ENCODE peak calls at places on chromosomes 16 and 17, in five cellular contexts. One of them, this sample, is unnamed.

GRCh38 chr17:68605914-68606313 is 4.7 kb upstream of the FAM20A start:
- DNase-seq in GM12878: no peak
- DNase-seq in K562: no peak
- DNase-seq in HepG2: no peak
- DNase-seq in H1: no peak
- DNase-seq in this sample: no peak

GRCh38 chr16:75044800-75045361 is 46.1 kb downstream of the ZNRF1 start:
- DNase-seq in K562: no peak
- DNase-seq in HepG2: no peak
- DNase-seq in H1: no peak
- DNase-seq in GM12878: no peak
- DNase-seq in this sample: no peak

GRCh38 chr16:27346818-27347217 is 33.0 kb downstream of the IL4R start:
- DNase-seq in H1: no peak
- DNase-seq in GM12878: no peak
- DNase-seq in HepG2: no peak
- DNase-seq in K562: no peak
- DNase-seq in this sample: no peak

GRCh38 chr17:74201250-74201649 is 2.2 kb upstream of the RPL38 start:
- DNase-seq in H1: no peak
- DNase-seq in GM12878: no peak
- DNase-seq in K562: peak
- DNase-seq in HepG2: no peak
- DNase-seq in this sample: no peak

GRCh38 chr16:87647431-87648185 is 45.3 kb downstream of the JPH3 start:
- DNase-seq in K562: no peak
- DNase-seq in HepG2: no peak
- DNase-seq in GM12878: no peak
- DNase-seq in H1: no peak
- DNase-seq in this sample: no peak

GRCh38 chr17:80152057-80152831 is 5.3 kb upstream of the EIF4A3 start:
- DNase-seq in K562: peak
- DNase-seq in H1: no peak
- DNase-seq in GM12878: no peak
- DNase-seq in HepG2: no peak
- DNase-seq in this sample: no peak

GRCh38 chr16:57235128-57236092 is 9.6 kb upstream of the ARL2BP start:
- DNase-seq in K562: peak
- DNase-seq in GM12878: no peak
- DNase-seq in HepG2: peak
- DNase-seq in H1: no peak
- DNase-seq in this sample: no peak

GRCh38 chr16:14436410-14436955 is 193.6 kb downstream of the PARN start:
- DNase-seq in H1: no peak
- DNase-seq in HepG2: no peak
- DNase-seq in K562: no peak
- DNase-seq in GM12878: no peak
- DNase-seq in this sample: no peak

GRCh38 chr17:79033741-79034501 is 10.0 kb downstream of the C1QTNF1 start:
- DNase-seq in GM12878: no peak
- DNase-seq in H1: no peak
- DNase-seq in K562: no peak
- DNase-seq in HepG2: no peak
- DNase-seq in this sample: no peak

GRCh38 chr16:70563571-70563970 is 40.0 kb downstream of the SF3B3 start:
- DNase-seq in HepG2: peak
- DNase-seq in GM12878: no peak
- DNase-seq in H1: no peak
- DNase-seq in K562: no peak
- DNase-seq in this sample: no peak

GRCh38 chr16:27678955-27679354 is 129.0 kb downstream of the KATNIP start:
- DNase-seq in H1: no peak
- DNase-seq in GM12878: no peak
- DNase-seq in K562: no peak
- DNase-seq in HepG2: no peak
- DNase-seq in this sample: no peak

GRCh38 chr16:76665571-76666275 is 388.5 kb downstream of the CNTNAP4 start:
- DNase-seq in HepG2: no peak
- DNase-seq in H1: no peak
- DNase-seq in GM12878: no peak
- DNase-seq in K562: no peak
- DNase-seq in this sample: no peak

GRCh38 chr17:76204277-76204676 is 36.0 kb downstream of the RNF157 start:
- DNase-seq in K562: no peak
- DNase-seq in HepG2: peak
- DNase-seq in H1: no peak
- DNase-seq in GM12878: no peak
- DNase-seq in this sample: no peak

GRCh38 chr16:31273676-31274075 is 13.9 kb downstream of the ITGAM start:
- DNase-seq in K562: no peak
- DNase-seq in GM12878: no peak
- DNase-seq in HepG2: no peak
- DNase-seq in H1: no peak
- DNase-seq in this sample: no peak

GRCh38 chr16:80620656-80621605 is 80.1 kb downstream of the DYNLRB2 start:
- DNase-seq in K562: no peak
- DNase-seq in GM12878: no peak
- DNase-seq in HepG2: no peak
- DNase-seq in H1: no peak
- DNase-seq in this sample: no peak

GRCh38 chr16:81786321-81786720 is 7.2 kb downstream of the PLCG2 start:
- DNase-seq in K562: no peak
- DNase-seq in GM12878: no peak
- DNase-seq in HepG2: no peak
- DNase-seq in H1: no peak
- DNase-seq in this sample: no peak

GRCh38 chr17:40828454-40829039 is 6.1 kb upstream of the KRT10 start:
- DNase-seq in HepG2: no peak
- DNase-seq in H1: no peak
- DNase-seq in K562: no peak
- DNase-seq in GM12878: no peak
- DNase-seq in this sample: no peak

GRCh38 chr17:8935194-8935593 is 30.3 kb downstream of the PIK3R5 start:
- DNase-seq in HepG2: no peak
- DNase-seq in GM12878: no peak
- DNase-seq in H1: no peak
- DNase-seq in K562: no peak
- DNase-seq in this sample: no peak

GRCh38 chr17:6064855-6065254 is 5.3 kb upstream of the WSCD1 start:
- DNase-seq in HepG2: no peak
- DNase-seq in H1: no peak
- DNase-seq in GM12878: no peak
- DNase-seq in K562: no peak
- DNase-seq in this sample: no peak

GRCh38 chr17:77490361-77491183 is 349.8 kb downstream of the SEC14L1 start:
- DNase-seq in H1: no peak
- DNase-seq in GM12878: no peak
- DNase-seq in HepG2: no peak
- DNase-seq in K562: no peak
- DNase-seq in this sample: no peak

GRCh38 chr16:10827691-10828341 is 9.2 kb upstream of the TVP23A start:
- DNase-seq in HepG2: no peak
- DNase-seq in GM12878: no peak
- DNase-seq in H1: no peak
- DNase-seq in K562: no peak
- DNase-seq in this sample: no peak

GRCh38 chr16:1309888-1310831 is 724 bp downstream of the UBE2I start:
- DNase-seq in H1: no peak
- DNase-seq in HepG2: no peak
- DNase-seq in GM12878: no peak
- DNase-seq in K562: peak
- DNase-seq in this sample: no peak

GRCh38 chr16:83002351-83003334 is 375.9 kb downstream of the CDH13 start:
- DNase-seq in GM12878: no peak
- DNase-seq in HepG2: no peak
- DNase-seq in H1: no peak
- DNase-seq in K562: no peak
- DNase-seq in this sample: no peak

GRCh38 chr16:77273-77806 is 685 bp upstream of the MPG start:
- DNase-seq in HepG2: peak
- DNase-seq in H1: no peak
- DNase-seq in K562: peak
- DNase-seq in GM12878: no peak
- DNase-seq in this sample: no peak

GRCh38 chr16:70493863-70494770 is 29.2 kb downstream of the COG4 start:
- DNase-seq in K562: peak
- DNase-seq in GM12878: no peak
- DNase-seq in H1: no peak
- DNase-seq in HepG2: no peak
- DNase-seq in this sample: no peak

GRCh38 chr16:57818377-57819055 is 16.2 kb upstream of the KIFC3 start:
- DNase-seq in GM12878: no peak
- DNase-seq in K562: no peak
- DNase-seq in HepG2: no peak
- DNase-seq in H1: no peak
- DNase-seq in this sample: no peak

GRCh38 chr16:87086156-87086555 is 231.0 kb downstream of the C16orf95 start:
- DNase-seq in H1: no peak
- DNase-seq in GM12878: no peak
- DNase-seq in K562: no peak
- DNase-seq in HepG2: no peak
- DNase-seq in this sample: no peak

GRCh38 chr16:50501986-50502615 is 46.1 kb upstream of the NKD1 start:
- DNase-seq in H1: no peak
- DNase-seq in GM12878: no peak
- DNase-seq in HepG2: no peak
- DNase-seq in K562: no peak
- DNase-seq in this sample: no peak

DNA sequence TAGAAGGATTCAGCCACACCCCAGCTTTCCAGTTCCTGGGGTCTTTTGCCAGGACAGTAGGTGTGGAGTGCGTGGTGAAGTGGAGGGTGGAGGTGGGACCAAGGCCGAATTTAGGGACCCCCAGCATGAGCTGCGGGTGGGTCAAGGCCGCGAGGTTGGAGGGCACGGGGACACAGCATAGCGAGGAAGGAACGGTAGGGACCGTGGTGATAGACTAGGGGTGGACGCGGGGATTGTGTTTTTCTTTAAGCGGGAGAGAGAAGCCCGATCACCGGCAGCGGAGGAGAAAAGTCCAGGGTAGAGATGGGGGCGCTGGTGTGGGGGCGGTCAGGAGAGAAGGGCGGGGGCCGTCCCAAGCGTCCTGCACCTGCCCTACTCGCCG is 261 bp upstream of the B4GALNT2 start:
- DNase-seq in K562: no peak
- DNase-seq in HepG2: no peak
- DNase-seq in H1: no peak
- DNase-seq in GM12878: no peak
- DNase-seq in this sample: no peak
- H3K4me3 ChIP-seq in K562: no peak
- H3K4me3 ChIP-seq in HepG2: peak
- H3K4me3 ChIP-seq in H1: peak
- H3K4me3 ChIP-seq in GM12878: no peak
- H3K4me3 ChIP-seq in this sample: no peak

DNA sequence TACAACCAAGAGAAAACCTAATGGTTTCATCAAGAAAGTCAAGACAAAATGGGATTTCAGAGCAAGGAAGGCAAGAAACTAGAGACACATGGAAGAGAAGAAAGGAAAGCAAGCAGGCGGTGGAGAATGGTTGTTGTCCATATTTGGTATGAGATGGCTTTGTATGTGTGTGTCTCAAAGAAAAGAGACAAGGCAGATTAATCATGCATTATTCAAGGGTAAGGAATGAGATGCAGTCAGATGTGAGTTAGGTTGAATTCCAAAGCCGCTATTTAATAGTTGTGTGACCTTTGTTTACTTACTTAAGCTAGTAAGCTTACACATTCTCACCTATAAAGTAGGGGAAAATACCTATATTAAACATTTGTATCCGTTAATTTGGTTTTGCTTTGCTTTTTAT is 1029.6 kb downstream of the CDH11 start:
- DNase-seq in HepG2: no peak
- DNase-seq in GM12878: no peak
- DNase-seq in H1: no peak
- DNase-seq in K562: no peak
- DNase-seq in this sample: no peak
- TF ChIP-seq ZNF274 in HepG2: no peak
- TF ChIP-seq ZNF274 in GM12878: no peak
- TF ChIP-seq ZNF274 in H1: no peak
- TF ChIP-seq ZNF274 in K562: no peak
- TF ChIP-seq ZNF274 in this sample: no peak

GRCh38 chr17:63988741-63989621 is 9.2 kb upstream of the PRR29 start:
- DNase-seq in HepG2: no peak
- DNase-seq in K562: no peak
- DNase-seq in GM12878: no peak
- DNase-seq in H1: no peak
- DNase-seq in this sample: no peak
- TF ChIP-seq CEBPB in HepG2: no peak
- TF ChIP-seq CEBPB in K562: no peak
- TF ChIP-seq CEBPB in GM12878: no peak
- TF ChIP-seq CEBPB in H1: no peak
- TF ChIP-seq CEBPB in this sample: no peak

DNA sequence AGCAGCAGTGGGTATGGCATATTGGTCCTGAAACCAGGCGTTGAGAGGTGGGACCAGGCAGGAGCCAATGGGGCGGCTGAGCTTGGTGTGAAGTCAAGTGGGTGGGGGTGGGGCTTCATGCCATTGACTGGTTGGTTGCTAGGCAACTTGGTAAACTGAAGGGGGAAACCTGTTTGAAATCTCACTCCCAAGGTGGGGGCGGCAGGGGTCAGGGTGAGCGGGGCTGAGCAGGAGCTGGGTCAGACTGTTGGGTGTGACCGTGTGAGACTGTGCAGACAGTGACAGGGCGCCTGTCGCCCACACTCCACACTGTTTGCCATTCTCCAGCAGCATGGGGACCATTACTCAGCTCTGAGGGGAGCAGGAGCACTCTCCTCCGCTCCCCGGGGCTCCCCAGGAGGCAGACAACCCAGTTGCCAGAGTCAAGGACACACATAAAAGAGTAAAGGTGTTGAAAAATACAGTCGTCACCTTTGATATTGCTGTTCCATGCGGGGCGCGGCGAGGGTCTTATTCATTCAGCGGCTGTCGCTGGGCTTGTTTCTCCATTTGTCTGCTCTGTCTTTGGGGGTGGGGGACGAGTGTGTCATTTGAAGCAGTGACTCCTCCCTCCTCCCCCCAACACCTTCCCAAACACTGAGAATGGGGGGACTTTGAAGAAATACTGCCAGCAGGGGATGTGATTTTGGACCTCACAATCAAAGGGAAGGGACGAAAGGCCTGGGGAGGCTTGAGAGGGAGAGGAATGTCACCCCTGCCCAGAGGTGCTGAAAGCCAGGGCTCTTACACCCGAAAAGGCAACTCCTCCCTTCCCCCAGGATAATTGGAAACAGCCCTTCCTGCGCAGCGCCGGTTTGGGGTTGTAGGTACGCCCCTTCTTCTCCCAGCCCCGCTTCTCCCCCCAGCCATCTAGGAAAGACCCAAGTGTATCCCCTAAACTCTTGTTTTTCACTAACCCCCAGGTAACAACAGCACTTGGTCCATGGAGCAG is 1.1 kb upstream of the EFNB3 start:
- DNase-seq in HepG2: peak
- DNase-seq in K562: peak
- DNase-seq in GM12878: no peak
- DNase-seq in H1: peak
- DNase-seq in this sample: no peak
- H3K4me3 ChIP-seq in HepG2: no peak
- H3K4me3 ChIP-seq in K562: no peak
- H3K4me3 ChIP-seq in GM12878: no peak
- H3K4me3 ChIP-seq in H1: peak
- H3K4me3 ChIP-seq in this sample: no peak

GRCh38 chr17:846901-847777 is 65.0 kb downstream of the MRM3 start:
- DNase-seq in K562: no peak
- DNase-seq in H1: no peak
- DNase-seq in HepG2: no peak
- DNase-seq in GM12878: no peak
- DNase-seq in this sample: no peak
- TF ChIP-seq ZNF274 in K562: no peak
- TF ChIP-seq ZNF274 in H1: no peak
- TF ChIP-seq ZNF274 in HepG2: no peak
- TF ChIP-seq ZNF274 in GM12878: no peak
- TF ChIP-seq ZNF274 in this sample: no peak